ENCODE peak calls at places on chromosomes 5 and 9, in ten cellular contexts. R is neural progenitor cell, B is MCF 10A, U is SK-N-SH, A is fibroblast of pulmonary artery, N is AG09319, D is heart left ventricle, Z is GM13976, J is fibroblast of villous mesenchyme, V is Peyer's patch. H is an unnamed sample.

GRCh38 chr5:177491429-177491945 is 5.9 kb downstream of the PDLIM7 start:
- DNase-seq in U (peak), N (no peak), J (peak), D (no peak), B (peak), A (no peak), Z (no peak), V (no peak), R (peak), H (no peak)

GRCh38 chr9:90839183-90839582 is 37.6 kb downstream of the SYK start:
- DNase-seq in N (no peak), R (no peak), A (no peak), Z (no peak), J (no peak), B (no peak), V (no peak), U (no peak), D (no peak), H (no peak)

GRCh38 chr9:35954942-35955546 is 2.9 kb downstream of the OR2S2 start:
- DNase-seq in N (peak), D (peak), J (peak), V (no peak), Z (peak), U (peak), R (peak), B (peak), A (peak), H (no peak)

GRCh38 chr5:39520232-39520572 is 95.4 kb upstream of the DAB2 start:
- DNase-seq in J (peak), R (no peak), A (peak), D (peak), N (peak), V (no peak), Z (no peak), U (no peak), B (peak), H (no peak)

GRCh38 chr9:77575785-77576184 is 72.3 kb downstream of the GNA14 start:
- DNase-seq in R (peak), U (no peak), D (no peak), N (no peak), V (no peak), J (peak), Z (no peak), B (peak), A (peak), H (no peak)

GRCh38 chr9:105206821-105207699 is 37.4 kb upstream of the SLC44A1 start:
- DNase-seq in R (no peak), J (peak), N (no peak), U (no peak), A (peak), V (no peak), D (no peak), Z (no peak), B (peak), H (no peak)

GRCh38 chr5:617896-618295 is 5.8 kb downstream of the CEP72 start:
- DNase-seq in R (no peak), A (no peak), Z (no peak), J (no peak), D (no peak), N (no peak), B (no peak), U (no peak), V (no peak), H (no peak)

GRCh38 chr5:135745897-135746500 is 88.5 kb upstream of the SLC25A48 start:
- DNase-seq in N (no peak), U (no peak), J (no peak), B (no peak), Z (no peak), A (no peak), D (no peak), R (no peak), V (no peak), H (no peak)

GRCh38 chr9:81118416-81118815 is 570.9 kb downstream of the TLE1 start:
- DNase-seq in V (no peak), U (no peak), J (no peak), Z (no peak), N (no peak), R (no peak), A (no peak), B (no peak), D (no peak), H (no peak)

GRCh38 chr5:32263683-32264082 is 49.1 kb downstream of the MTMR12 start:
- DNase-seq in V (no peak), R (no peak), Z (no peak), D (no peak), N (no peak), B (no peak), A (no peak), J (no peak), U (no peak), H (no peak)

GRCh38 chr9:6450641-6451375 is 37.8 kb downstream of the UHRF2 start:
- DNase-seq in Z (no peak), B (no peak), J (no peak), A (no peak), D (no peak), R (no peak), U (no peak), N (no peak), V (no peak), H (no peak)

GRCh38 chr9:26502311-26502710 is 390.3 kb downstream of the CAAP1 start:
- DNase-seq in J (no peak), N (no peak), R (peak), B (peak), A (no peak), U (no peak), V (no peak), Z (no peak), D (no peak), H (no peak)

GRCh38 chr9:16191691-16192402 is 639.0 kb downstream of the CCDC171 start:
- DNase-seq in R (peak), J (peak), V (peak), Z (peak), B (peak), A (peak), D (peak), U (peak), N (peak), H (peak)

GRCh38 chr9:15317836-15318235 is 10.8 kb upstream of the TTC39B start:
- DNase-seq in N (no peak), U (no peak), B (no peak), D (no peak), R (no peak), A (no peak), V (no peak), Z (no peak), J (peak), H (no peak)

GRCh38 chr9:73089304-73089985 is 62.2 kb upstream of the ANXA1 start:
- DNase-seq in N (no peak), B (no peak), J (no peak), U (no peak), R (no peak), Z (no peak), V (no peak), A (no peak), D (no peak), H (no peak)

GRCh38 chr5:153896701-153897100 is 142.0 kb downstream of the FAM114A2 start:
- DNase-seq in R (no peak), J (peak), D (no peak), B (peak), Z (peak), N (no peak), U (no peak), V (no peak), A (peak), H (no peak)

GRCh38 chr9:38288502-38288901 is 104.0 kb upstream of the ALDH1B1 start:
- DNase-seq in N (no peak), U (peak), R (no peak), J (no peak), Z (no peak), V (no peak), A (no peak), D (no peak), B (no peak), H (no peak)

GRCh38 chr5:73299017-73299630 is 126.1 kb downstream of the TMEM174 start:
- DNase-seq in B (no peak), U (peak), N (no peak), A (no peak), D (no peak), V (peak), Z (peak), J (no peak), R (peak), H (no peak)

GRCh38 chr9:122445155-122445749 is 32.5 kb downstream of the OR1J1 start:
- DNase-seq in N (peak), Z (no peak), U (no peak), R (no peak), J (peak), V (no peak), D (no peak), A (peak), B (no peak), H (no peak)

GRCh38 chr5:131148835-131149234 is 16.2 kb downstream of the HINT1 start:
- DNase-seq in U (no peak), N (no peak), V (no peak), A (no peak), Z (no peak), R (no peak), B (no peak), J (no peak), D (no peak), H (no peak)

GRCh38 chr5:139646912-139647391 is 1.2 kb upstream of the CXXC5 start:
- DNase-seq in B (no peak), N (no peak), A (no peak), U (peak), Z (no peak), D (no peak), J (no peak), R (peak), V (peak), H (no peak)

GRCh38 chr9:129109952-129110739 is 447 bp downstream of the CRAT start:
- DNase-seq in N (no peak), V (no peak), Z (no peak), R (no peak), D (no peak), U (no peak), A (peak), J (peak), B (no peak), H (no peak)

GRCh38 chr5:109652096-109652495 is 37.6 kb upstream of the MAN2A1 start:
- DNase-seq in B (no peak), R (no peak), U (no peak), N (no peak), Z (no peak), J (no peak), D (no peak), V (no peak), A (peak), H (no peak)

GRCh38 chr5:38710616-38711015 is 135.2 kb upstream of the OSMR start:
- DNase-seq in B (no peak), J (no peak), Z (no peak), A (no peak), D (no peak), V (no peak), R (no peak), U (no peak), N (no peak), H (no peak)

GRCh38 chr5:103674321-103674720 is 111.7 kb upstream of the NUDT12 start:
- DNase-seq in U (no peak), J (no peak), A (no peak), Z (no peak), R (no peak), V (no peak), B (no peak), D (no peak), N (no peak), H (no peak)

GRCh38 chr9:14158911-14159310 is 155.0 kb downstream of the NFIB start:
- DNase-seq in D (no peak), V (no peak), J (no peak), N (no peak), A (peak), R (no peak), U (no peak), B (peak), Z (no peak), H (no peak)

GRCh38 chr5:106940986-106941385 is 729.8 kb downstream of the EFNA5 start:
- DNase-seq in A (peak), U (no peak), B (no peak), R (no peak), N (no peak), D (no peak), Z (no peak), J (no peak), V (no peak), H (no peak)

GRCh38 chr9:126914458-126915280 is at the start of gene RALGPS1:
- DNase-seq in B (peak), A (peak), D (peak), U (peak), V (peak), R (peak), J (peak), Z (peak), N (peak), H (peak)

GRCh38 chr5:116922532-116922931 is 347.9 kb upstream of the SEMA6A start:
- DNase-seq in J (no peak), N (no peak), R (no peak), A (no peak), D (no peak), U (no peak), V (no peak), Z (no peak), B (no peak), H (no peak)

GRCh38 chr9:77834898-77835505 is 186.9 kb upstream of the GNA14 start:
- DNase-seq in A (no peak), B (no peak), J (no peak), N (no peak), U (no peak), R (no peak), Z (no peak), D (no peak), V (no peak), H (no peak)

GRCh38 chr5:67045816-67046740 is 150.5 kb downstream of the CD180 start:
- DNase-seq in N (no peak), D (no peak), J (no peak), B (no peak), A (no peak), U (no peak), R (no peak), V (no peak), Z (no peak), H (no peak)

GRCh38 chr9:75664597-75664996 is 225.9 kb upstream of the PCSK5 start:
- DNase-seq in V (no peak), A (no peak), J (no peak), D (no peak), B (no peak), U (no peak), R (no peak), N (no peak), Z (no peak), H (no peak)

GRCh38 chr9:69621735-69622460 is 50.3 kb downstream of the APBA1 start:
- DNase-seq in U (no peak), B (no peak), N (no peak), A (no peak), Z (no peak), D (no peak), V (no peak), R (no peak), J (no peak), H (no peak)

GRCh38 chr9:12797037-12797436 is 22.2 kb downstream of the LURAP1L start:
- DNase-seq in B (no peak), R (no peak), N (no peak), D (no peak), V (no peak), Z (no peak), J (no peak), A (no peak), U (no peak), H (no peak)

GRCh38 chr9:7284517-7284916 is 515.1 kb downstream of the DMAC1 start:
- DNase-seq in R (peak), V (no peak), B (no peak), D (no peak), U (no peak), Z (no peak), J (no peak), N (no peak), A (no peak), H (no peak)

GRCh38 chr9:68685770-68686169 is 19.3 kb upstream of the PIP5K1B start:
- DNase-seq in A (no peak), V (no peak), J (no peak), R (peak), U (peak), B (peak), Z (peak), D (no peak), N (no peak), H (no peak)

GRCh38 chr5:83718195-83718825 is 2.3 kb downstream of the HAPLN1 start:
- DNase-seq in R (peak), N (peak), J (peak), B (peak), V (no peak), D (peak), Z (peak), U (peak), A (peak), H (no peak)

DNA sequence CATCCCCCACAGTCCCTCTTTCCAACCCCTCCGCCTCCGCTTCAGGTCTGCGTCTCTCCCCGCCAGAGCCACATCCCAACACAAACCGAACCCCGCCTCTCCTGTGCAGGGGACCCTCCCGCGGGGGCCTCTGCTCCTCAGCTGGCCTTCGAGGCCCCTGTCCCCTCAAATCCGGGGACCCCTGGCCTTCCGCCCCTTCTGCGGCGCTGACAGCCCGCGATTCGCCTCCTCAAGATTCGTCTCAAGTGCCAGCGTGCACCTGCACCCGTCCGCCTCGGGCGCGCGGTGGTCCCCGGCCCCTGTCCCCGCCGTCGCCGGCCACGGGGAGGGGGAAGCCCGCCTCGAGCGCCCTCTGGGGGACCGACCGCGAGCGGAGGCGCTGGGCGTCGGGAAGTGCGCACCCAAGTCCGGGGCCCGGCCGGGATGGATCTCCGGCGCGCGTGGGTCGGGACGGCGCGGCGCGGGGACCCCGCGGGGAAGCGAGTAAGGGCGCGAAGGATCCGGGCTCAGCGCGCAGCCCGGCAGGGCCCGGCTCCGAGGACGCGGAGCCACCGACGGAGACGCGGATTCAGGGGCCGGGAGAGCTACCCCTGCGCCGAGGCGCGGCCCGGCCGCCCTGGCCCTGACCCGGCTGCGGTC is 623 bp downstream of the FLT4 start:
- DNase-seq in Z (no peak), D (no peak), V (peak), B (no peak), A (no peak), U (peak), J (no peak), N (no peak), R (peak), H (no peak)
- TF ChIP-seq CTCF in Z (no peak), D (peak), V (no peak), B (no peak), A (no peak), U (peak), J (peak), N (no peak), R (peak), H (no peak)

GRCh38 chr9:111896942-111897830 is 572 bp downstream of the UGCG start:
- DNase-seq in D (peak), A (peak), Z (peak), B (peak), R (no peak), N (no peak), U (peak), V (peak), J (peak), H (no peak)
- TF ChIP-seq CTCF in D (no peak), A (no peak), Z (peak), B (peak), R (peak), N (peak), U (peak), V (no peak), J (peak), H (no peak)

DNA sequence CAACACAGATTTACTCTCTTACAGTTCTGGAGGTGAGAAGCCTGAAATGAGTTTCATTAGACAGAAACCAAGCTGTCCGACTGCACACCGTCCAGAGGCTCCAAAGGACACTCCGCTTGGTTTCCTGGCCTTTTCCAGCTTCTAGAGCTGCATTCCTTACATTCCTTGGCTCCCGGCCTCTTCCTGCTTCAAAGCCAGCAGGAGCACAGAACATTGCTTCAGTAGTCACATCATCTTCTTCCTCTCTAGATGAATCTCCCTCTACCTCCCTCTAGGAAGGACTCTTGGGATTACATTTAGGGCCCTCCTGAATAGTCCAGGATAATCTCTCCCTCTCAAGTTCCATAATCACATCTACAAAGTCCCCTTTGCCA is 213.3 kb downstream of the CDK5RAP2 start:
- DNase-seq in Z (no peak), A (peak), U (no peak), N (peak), J (peak), D (no peak), V (no peak), R (peak), B (peak), H (no peak)
- TF ChIP-seq CTCF in Z (no peak), A (peak), U (peak), N (peak), J (peak), D (no peak), V (no peak), R (peak), B (no peak), H (no peak)

GRCh38 chr9:113702423-113702755 is 173.7 kb upstream of the ZNF618 start:
- DNase-seq in J (no peak), N (no peak), Z (no peak), V (no peak), R (no peak), U (no peak), A (no peak), D (no peak), B (no peak), H (no peak)

GRCh38 chr9:113705306-113705937 is 170.7 kb upstream of the ZNF618 start:
- DNase-seq in B (no peak), Z (no peak), V (no peak), N (no peak), J (no peak), D (no peak), R (no peak), U (no peak), A (no peak), H (peak)

GRCh38 chr9:113695901-113696300 is 180.2 kb upstream of the ZNF618 start:
- DNase-seq in A (no peak), D (no peak), Z (no peak), B (peak), N (no peak), J (no peak), U (no peak), V (no peak), R (no peak), H (no peak)

GRCh38 chr9:113705938-113706519 is 170.1 kb upstream of the ZNF618 start:
- DNase-seq in D (no peak), V (no peak), U (no peak), J (no peak), R (no peak), B (no peak), Z (no peak), A (no peak), N (no peak), H (no peak)

DNA sequence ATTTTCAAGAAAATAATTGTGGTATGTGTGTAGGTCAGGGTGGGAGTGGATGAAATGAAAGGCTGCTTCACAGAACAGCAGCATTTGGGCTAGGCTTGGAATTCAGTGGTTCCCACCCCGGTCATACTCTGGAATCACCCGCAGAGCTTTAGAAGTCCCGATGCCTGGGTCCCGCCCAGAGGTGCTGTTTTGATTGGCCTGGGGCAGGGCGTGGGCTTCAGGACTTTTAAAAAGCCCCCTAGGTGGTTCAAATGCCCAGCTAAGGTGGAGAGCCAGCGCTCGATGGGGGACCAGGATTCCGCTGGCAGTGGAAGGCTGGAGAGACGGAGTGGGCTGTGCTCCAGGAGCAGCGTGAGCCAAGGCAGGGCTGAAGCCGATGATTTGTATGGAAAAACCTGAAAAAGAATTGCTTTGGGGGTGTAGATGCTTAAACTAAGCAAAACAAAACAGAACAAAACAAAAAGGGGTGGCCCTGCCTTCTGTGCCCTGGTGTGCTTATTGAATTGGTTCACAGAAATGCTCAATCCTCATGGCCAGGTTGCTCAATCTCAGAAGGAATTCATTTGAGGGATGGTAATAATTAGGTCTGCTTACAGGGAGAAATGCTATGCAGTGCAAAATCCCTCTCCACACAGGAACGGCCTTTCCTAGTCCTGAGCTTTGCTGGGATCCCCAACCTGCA is 174.2 kb upstream of the ZNF618 start:
- DNase-seq in N (peak), J (no peak), D (no peak), R (no peak), V (no peak), U (no peak), Z (no peak), B (no peak), A (no peak), H (no peak)
- TF ChIP-seq CTCF in N (no peak), J (no peak), D (no peak), R (no peak), V (no peak), U (no peak), Z (no peak), B (no peak), A (no peak), H (no peak)